ENCODE peak calls at places on chromosomes 1 and 21, in six cellular contexts. N is mesenteric fat pad; D is right lobe of liver; O is stimulated activated CD4-positive, alpha-beta T cell treated with anti-CD3 and anti-CD28 coated beads, Interleukin-15, amount 100 ng/mL, for 24 hours; R is GM20000; J is SW480. U is an unnamed sample.

GRCh38 chr1:206823725-206824124 is 41.7 kb upstream of the IL20 start:
- DNase-seq in O (no peak), D (no peak), N (no peak), R (no peak), J (no peak), U (no peak)

GRCh38 chr1:31812158-31812829 is 3.5 kb downstream of the SPOCD1 start:
- DNase-seq in J (no peak), O (no peak), N (peak), D (no peak), R (no peak), U (no peak)

GRCh38 chr1:167905182-167905581 is 8.8 kb downstream of the ADCY10 start:
- DNase-seq in O (no peak), R (no peak), J (no peak), D (no peak), N (no peak), U (no peak)

GRCh38 chr21:35622612-35623011 is 437.7 kb downstream of the SETD4 start:
- DNase-seq in D (no peak), O (no peak), N (no peak), J (no peak), R (no peak), U (no peak)

GRCh38 chr1:234840843-234841242 is 230.9 kb upstream of the IRF2BP2 start:
- DNase-seq in J (no peak), O (no peak), R (no peak), N (no peak), D (no peak), U (no peak)

GRCh38 chr21:39660191-39660590 is 47.5 kb downstream of the B3GALT5 start:
- DNase-seq in R (no peak), O (no peak), D (no peak), J (no peak), N (no peak), U (no peak)

GRCh38 chr1:117121589-117122296 is at the start of gene TRIM45:
- DNase-seq in N (peak), R (peak), D (peak), O (peak), J (peak), U (peak)

GRCh38 chr1:154759196-154759595 is 110.9 kb downstream of the KCNN3 start:
- DNase-seq in O (peak), J (no peak), N (peak), R (no peak), D (no peak), U (peak)

GRCh38 chr1:152107984-152108898 is 7.0 kb downstream of the TCHH start:
- DNase-seq in J (peak), O (peak), N (no peak), R (no peak), D (peak), U (peak)

GRCh38 chr1:33972676-33973395 is 109.0 kb downstream of the HMGB4 start:
- DNase-seq in D (peak), R (no peak), J (no peak), N (no peak), O (no peak), U (no peak)

GRCh38 chr1:204846546-204846945 is 24.1 kb upstream of the NFASC start:
- DNase-seq in J (no peak), D (no peak), R (no peak), N (no peak), O (no peak), U (no peak)

GRCh38 chr1:228210076-228210651 is 2.3 kb downstream of the OBSCN start:
- DNase-seq in D (no peak), N (peak), R (no peak), O (no peak), J (no peak), U (no peak)

GRCh38 chr1:164759144-164759920 is 200.3 kb downstream of the PBX1 start:
- DNase-seq in D (no peak), N (no peak), R (no peak), O (no peak), J (no peak), U (no peak)

GRCh38 chr21:44681152-44681551 is 811 bp downstream of the KRTAP12-1 start:
- DNase-seq in O (no peak), J (no peak), N (no peak), R (no peak), D (no peak), U (no peak)

GRCh38 chr1:24968941-24969585 is 39.0 kb upstream of the RUNX3 start:
- DNase-seq in D (peak), J (peak), O (no peak), R (no peak), N (no peak), U (no peak)

GRCh38 chr1:91549041-91549735 is 48.5 kb downstream of the CDC7 start:
- DNase-seq in J (no peak), R (no peak), O (peak), N (no peak), D (no peak), U (no peak)

GRCh38 chr1:15956150-15956549 is 19.8 kb downstream of the ZBTB17 start:
- DNase-seq in R (no peak), O (no peak), N (no peak), D (no peak), J (peak), U (no peak)

GRCh38 chr1:153119491-153119971 is 6.2 kb upstream of the SPRR2F start:
- DNase-seq in N (no peak), D (no peak), J (no peak), O (no peak), R (no peak), U (no peak)